ENCODE peak calls at places on chromosomes 2 and 18, in six cellular contexts. H, U, V, P, E and F are unnamed samples.

GRCh38 chr2:23460228-23460627 is 75.2 kb downstream of the KLHL29 start:
- DNase-seq in H (peak; percentile 47), V (no peak), P (no peak), U (no peak), E (no peak), F (no peak)

GRCh38 chr2:39567507-39567906 is 98.2 kb upstream of the TMEM178A start:
- DNase-seq in H (peak; percentile 52), E (no peak), V (no peak), U (no peak), P (no peak), F (no peak)

GRCh38 chr18:44229693-44230108 is 451.0 kb upstream of the SETBP1 start:
- DNase-seq in E (peak; percentile 82), V (no peak), U (peak; percentile 2), P (no peak), H (peak; percentile 1), F (peak; percentile 89)

GRCh38 chr2:9703085-9703641 is 72.4 kb upstream of the YWHAQ start:
- DNase-seq in P (peak; percentile 88), H (peak; percentile 71), U (peak; percentile 81), V (peak; percentile 55), E (peak; percentile 38), F (peak; percentile 71)

GRCh38 chr2:224685120-224685519 is 31.0 kb downstream of the CCDC195 start:
- DNase-seq in H (no peak), P (no peak), E (no peak), U (no peak), V (no peak), F (no peak)

GRCh38 chr18:24014986-24015896 is 687 bp downstream of the TTC39C start:
- DNase-seq in P (no peak), E (peak; percentile 59), U (no peak), H (peak; percentile 76), V (no peak), F (peak; percentile 72)

GRCh38 chr2:239454507-239454906 is 53.7 kb upstream of the HDAC4 start:
- DNase-seq in U (no peak), P (no peak), E (no peak), H (no peak), V (no peak), F (no peak)

GRCh38 chr2:62306751-62307468 is 111.0 kb downstream of the B3GNT2 start:
- DNase-seq in H (peak; percentile 6), U (peak; percentile 61), E (no peak), P (no peak), V (no peak), F (no peak)

GRCh38 chr2:219433666-219434467 is 776 bp upstream of the SPEG start:
- DNase-seq in H (peak; percentile 71), V (no peak), E (no peak), U (peak; percentile 8), P (no peak), F (peak; percentile 75)

GRCh38 chr18:60377778-60378469 is 5.3 kb upstream of the MC4R start:
- DNase-seq in H (no peak), V (no peak), E (no peak), P (no peak), U (no peak), F (no peak)

GRCh38 chr2:205216092-205216491 is 466.2 kb upstream of the NRP2 start:
- DNase-seq in U (no peak), P (no peak), V (no peak), E (no peak), H (no peak), F (no peak)

GRCh38 chr2:71379086-71379485 is 47.5 kb downstream of the ZNF638 start:
- DNase-seq in U (no peak), P (no peak), H (peak; percentile 81), V (no peak), E (no peak), F (no peak)

GRCh38 chr2:20419007-20419576 is 27.8 kb upstream of the RHOB start:
- DNase-seq in U (no peak), P (no peak), E (no peak), H (peak; percentile 65), V (no peak), F (peak; percentile 65)

GRCh38 chr2:26737221-26737620 is 26.9 kb upstream of the SLC35F6 start:
- DNase-seq in V (no peak), P (no peak), E (no peak), U (no peak), H (no peak), F (no peak)

GRCh38 chr18:42784612-42785011 is 330.9 kb downstream of the RIT2 start:
- DNase-seq in H (no peak), U (no peak), V (no peak), P (no peak), E (no peak), F (no peak)

GRCh38 chr18:55421612-55422381 is 166.2 kb downstream of the TCF4 start:
- DNase-seq in U (no peak), V (no peak), E (peak; percentile 22), P (no peak), H (no peak), F (no peak)

GRCh38 chr2:228652366-228652765 is 470.9 kb upstream of the SPHKAP start:
- DNase-seq in H (peak; percentile 47), P (no peak), U (no peak), E (no peak), V (no peak), F (no peak)

GRCh38 chr18:6816154-6816553 is 86.6 kb downstream of the ARHGAP28 start:
- DNase-seq in V (no peak), U (no peak), P (no peak), E (no peak), H (peak; percentile 4), F (no peak)

GRCh38 chr2:52844701-52845423 is 922.7 kb upstream of the CHAC2 start:
- DNase-seq in U (peak; percentile 0), V (no peak), E (no peak), H (peak; percentile 7), P (no peak), F (no peak)

GRCh38 chr2:127700527-127701192 is 637 bp upstream of the SFT2D3 start:
- DNase-seq in H (no peak), V (no peak), P (no peak), U (no peak), E (no peak), F (peak; percentile 82)

GRCh38 chr2:96254592-96254991 is 11.2 kb downstream of the TMEM127 start:
- DNase-seq in H (no peak), U (no peak), P (no peak), V (no peak), E (no peak), F (no peak)